ENCODE peak calls at places on chromosomes 12 and 14, in ten cellular contexts. D is GM23248; E is BE2C; C is psoas muscle; W is uterus; L is left lung; P is PC-3; V is CD4-positive, alpha-beta memory T cell; Y is endodermal cell; A is right lobe of liver. F is an unnamed sample. For H3K9me3, the result is how much of the 10 kb centered on the place peaks cover.

GRCh38 chr12:6703631-6704030 is 3.0 kb upstream of the PIANP start:
- DNase-seq in Y (peak), W (no peak), V (no peak), P (no peak), C (no peak), A (no peak), D (peak), L (no peak), E (peak), F (no peak)

GRCh38 chr12:3047961-3048360 is 29.2 kb upstream of the TSPAN9 start:
- DNase-seq in C (no peak), E (no peak), D (peak), W (no peak), A (no peak), Y (peak), P (no peak), L (no peak), V (no peak), F (no peak)

GRCh38 chr12:96578526-96579125 is 89.2 kb downstream of the CFAP54 start:
- DNase-seq in A (no peak), W (no peak), P (peak), Y (no peak), V (peak), E (no peak), D (peak), L (no peak), C (no peak), F (peak)

GRCh38 chr14:96114002-96114401 is 74.8 kb downstream of the C14orf132 start:
- DNase-seq in P (no peak), V (no peak), E (no peak), W (no peak), Y (no peak), D (no peak), A (no peak), C (no peak), L (no peak), F (no peak)

GRCh38 chr12:109840349-109841073 is 7.3 kb upstream of the TRPV4 start:
- DNase-seq in P (peak), C (no peak), L (no peak), D (peak), A (no peak), V (no peak), Y (peak), W (no peak), E (no peak), F (no peak)

GRCh38 chr12:104410326-104410725 is 46.4 kb upstream of the CHST11 start:
- DNase-seq in E (no peak), Y (no peak), P (peak), A (no peak), W (no peak), V (no peak), D (no peak), L (no peak), C (no peak), F (no peak)

GRCh38 chr14:103623883-103624482 is 5.0 kb upstream of the KLC1 start:
- DNase-seq in P (no peak), Y (no peak), D (peak), V (no peak), A (no peak), L (no peak), C (peak), W (no peak), E (peak), F (no peak)

GRCh38 chr14:92729632-92730358 is 18.6 kb downstream of the LGMN start:
- DNase-seq in A (no peak), V (no peak), C (no peak), E (no peak), Y (no peak), L (no peak), W (no peak), P (peak), D (peak), F (no peak)

GRCh38 chr14:69701857-69702256 is 65.1 kb upstream of the SRSF5 start:
- DNase-seq in A (no peak), C (no peak), L (no peak), W (no peak), D (no peak), E (no peak), Y (no peak), V (no peak), P (no peak), F (no peak)

GRCh38 chr12:111308473-111308872 is 60.4 kb downstream of the PHETA1 start:
- DNase-seq in Y (no peak), D (no peak), V (no peak), E (no peak), L (no peak), A (no peak), P (no peak), C (no peak), W (no peak), F (no peak)
- H3K9me3 ChIP-seq in Y (under half), D (under half), V (under half), E (under half), L (under half), A (under half), P (under half), C (under half), W (under half), F (under half)

GRCh38 chr12:34349673-34349961 is 327.3 kb downstream of the ALG10 start:
- DNase-seq in V (no peak), W (no peak), C (no peak), Y (no peak), P (no peak), L (no peak), D (no peak), A (no peak), E (no peak), F (no peak)
- H3K9me3 ChIP-seq in V (under half), W (under half), C (under half), Y (under half), P (under half), L (half or more), D (under half), A (under half), E (under half), F (under half)

DNA sequence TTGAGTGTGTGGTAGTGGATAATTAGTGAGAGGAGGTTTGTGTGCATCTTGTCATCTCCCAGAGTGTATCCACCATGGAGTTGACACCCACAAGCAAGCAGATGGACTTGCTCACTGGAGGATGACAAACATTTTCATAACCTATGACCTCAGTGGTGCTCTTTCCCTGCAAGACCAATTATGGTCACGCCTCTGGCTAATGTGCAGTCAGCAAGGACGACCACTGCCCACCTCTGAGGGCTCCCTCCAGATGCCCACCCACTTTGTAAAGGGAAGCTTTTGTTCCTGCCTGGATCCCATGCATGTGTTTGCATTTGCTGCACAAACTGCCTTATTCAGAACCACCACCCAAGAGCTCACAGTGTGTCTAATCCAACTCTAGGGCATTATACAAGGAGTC is 982.8 kb downstream of the TMEM121 start:
- DNase-seq in V (no peak), Y (no peak), A (no peak), C (no peak), L (no peak), E (no peak), W (no peak), D (no peak), P (no peak), F (no peak)
- H3K9me3 ChIP-seq in V (under half), Y (half or more), A (under half), C (under half), L (under half), E (under half), W (under half), D (under half), P (under half), F (under half)

GRCh38 chr12:34398706-34399630 is 376.7 kb downstream of the ALG10 start:
- DNase-seq in P (no peak), D (no peak), A (peak), W (peak), C (peak), V (no peak), L (peak), E (peak), Y (peak), F (no peak)
- H3K9me3 ChIP-seq in P (under half), D (under half), A (under half), W (under half), C (under half), V (under half), L (half or more), E (under half), Y (under half), F (under half)

DNA sequence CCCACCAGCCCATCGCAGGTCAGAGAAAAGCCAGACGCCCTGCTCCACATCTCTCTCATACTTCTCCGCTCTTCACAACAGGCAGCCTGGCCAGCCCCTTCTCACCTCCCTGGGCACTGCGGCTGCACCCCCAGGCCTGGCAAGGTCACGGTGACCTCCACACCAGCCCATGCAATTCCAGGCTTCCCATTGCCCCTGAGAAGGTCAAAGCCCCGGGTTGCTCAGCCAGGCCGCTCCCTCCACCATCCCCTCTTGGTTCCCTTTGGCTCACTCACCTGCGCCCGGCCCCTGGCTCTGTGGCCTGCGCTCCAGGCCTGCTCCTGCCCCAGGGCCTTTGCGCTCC is 55.4 kb downstream of the GALNT9 start:
- DNase-seq in A (no peak), D (no peak), V (no peak), P (no peak), W (no peak), E (no peak), L (peak), C (no peak), Y (no peak), F (no peak)
- H3K9me3 ChIP-seq in A (under half), D (under half), V (under half), P (under half), W (under half), E (under half), L (under half), C (under half), Y (under half), F (under half)

DNA sequence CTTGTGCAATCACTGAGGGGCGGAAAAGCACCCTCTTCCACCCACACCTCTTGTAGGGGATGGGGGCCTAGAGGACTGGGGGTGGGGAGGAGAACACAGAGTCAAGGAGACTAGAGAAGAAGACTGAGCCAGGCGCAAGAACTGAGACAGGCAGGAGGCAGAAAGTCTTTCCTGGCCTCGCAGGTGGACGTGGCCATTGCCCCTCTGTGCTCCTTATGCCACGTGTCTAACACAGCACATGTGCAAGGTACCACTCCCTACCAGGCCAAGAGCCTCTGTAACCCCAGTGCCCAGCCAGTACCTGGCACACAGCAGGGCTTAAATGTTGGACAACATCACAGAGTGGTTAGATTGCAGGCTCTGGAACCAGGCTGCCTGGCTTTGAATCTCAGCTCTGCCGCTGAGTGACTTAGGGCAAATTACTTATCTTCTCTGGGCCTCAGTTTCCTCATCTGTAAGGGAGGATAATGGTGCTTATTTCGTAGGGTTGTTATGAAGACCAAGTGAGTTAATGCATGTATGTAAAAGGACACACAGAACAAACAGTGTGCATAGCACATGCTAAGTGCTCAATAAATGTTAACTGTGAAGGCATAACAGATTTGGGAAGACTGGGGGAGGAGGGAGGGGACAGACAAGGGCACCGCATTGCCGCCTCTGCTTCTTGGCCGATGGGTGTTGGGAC is 1.4 kb upstream of the TAMALIN start:
- DNase-seq in C (peak), Y (no peak), D (no peak), L (no peak), W (no peak), P (no peak), V (no peak), E (no peak), A (no peak), F (no peak)
- H3K9me3 ChIP-seq in C (under half), Y (under half), D (under half), L (under half), W (under half), P (under half), V (under half), E (under half), A (under half), F (under half)

GRCh38 chr12:34294137-34294536 is 271.8 kb downstream of the ALG10 start:
- DNase-seq in W (no peak), D (no peak), C (no peak), V (no peak), A (peak), P (no peak), L (peak), Y (no peak), E (peak), F (no peak)

GRCh38 chr12:34296143-34297041 is 274.1 kb downstream of the ALG10 start:
- DNase-seq in L (peak), W (no peak), C (peak), D (no peak), V (no peak), A (no peak), P (no peak), Y (no peak), E (peak), F (no peak)

GRCh38 chr12:34292736-34293625 is 270.7 kb downstream of the ALG10 start:
- DNase-seq in V (no peak), L (peak), E (no peak), D (no peak), A (peak), C (peak), Y (no peak), P (peak), W (peak), F (peak)

GRCh38 chr12:34295366-34296142 is 273.3 kb downstream of the ALG10 start:
- DNase-seq in L (peak), V (no peak), W (no peak), E (no peak), C (peak), A (no peak), Y (no peak), P (no peak), D (no peak), F (no peak)

DNA sequence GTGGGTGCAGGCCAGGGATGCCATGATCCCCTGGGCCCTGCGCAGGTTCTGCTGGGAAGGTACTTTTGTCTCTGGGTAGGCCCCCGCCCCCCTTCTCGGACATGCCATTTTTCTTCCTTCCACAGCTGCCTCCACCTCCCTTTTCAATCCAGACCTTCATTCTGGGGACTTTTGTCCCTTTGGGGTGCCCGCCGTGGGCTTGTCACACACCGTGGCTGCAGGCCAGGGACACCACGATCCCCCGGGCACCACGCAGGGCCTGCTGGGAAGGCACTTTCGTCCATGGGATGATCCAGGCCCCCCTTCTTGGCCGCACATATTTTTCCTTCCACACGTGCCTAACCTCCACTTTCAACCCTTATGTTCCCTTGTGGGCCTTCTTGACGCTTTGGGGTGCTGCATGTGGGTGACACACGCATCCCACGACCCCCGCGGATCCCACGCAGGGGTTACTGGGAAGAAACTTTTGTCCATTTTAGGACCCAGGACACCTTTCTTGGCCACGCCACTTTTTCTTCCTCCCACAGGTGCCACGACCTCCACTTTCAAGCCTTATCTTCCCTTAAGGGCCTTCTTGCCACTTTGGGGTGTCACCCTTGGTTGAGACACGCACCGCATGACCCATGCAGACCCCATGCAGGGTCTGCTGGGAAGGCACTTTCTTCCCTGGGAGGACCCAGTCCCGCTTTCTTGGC is 272.5 kb downstream of the ALG10 start:
- DNase-seq in Y (no peak), V (no peak), W (no peak), E (peak), C (peak), P (no peak), D (no peak), A (no peak), L (peak), F (no peak)
- H3K9me3 ChIP-seq in Y (under half), V (under half), W (under half), E (under half), C (under half), P (under half), D (under half), A (under half), L (half or more), F (under half)